ENCODE peak calls at places on chromosomes 5 and 9, in five cellular contexts. One of them, this sample, is unnamed.

GRCh38 chr5:127320032-127320945 is 29.7 kb downstream of the MEGF10 start:
- DNase-seq in GM12865: peak
- DNase-seq in pons: peak
- DNase-seq in HTR-8/SVneo: no peak
- DNase-seq in GM13977: no peak
- DNase-seq in this sample: peak

GRCh38 chr5:6729400-6730310 is 16.4 kb downstream of the TENT4A start:
- DNase-seq in GM12865: no peak
- DNase-seq in pons: no peak
- DNase-seq in HTR-8/SVneo: no peak
- DNase-seq in GM13977: no peak
- DNase-seq in this sample: no peak

GRCh38 chr5:1681955-1682354 is 117.7 kb downstream of the MRPL36 start:
- DNase-seq in GM12865: no peak
- DNase-seq in pons: no peak
- DNase-seq in HTR-8/SVneo: no peak
- DNase-seq in GM13977: no peak
- DNase-seq in this sample: no peak

GRCh38 chr9:83669067-83669466 is 38.7 kb downstream of the UBQLN1 start:
- DNase-seq in GM12865: no peak
- DNase-seq in pons: no peak
- DNase-seq in HTR-8/SVneo: no peak
- DNase-seq in GM13977: no peak
- DNase-seq in this sample: no peak

GRCh38 chr5:72194846-72195245 is 87.6 kb downstream of the MAP1B start:
- DNase-seq in GM12865: peak
- DNase-seq in pons: no peak
- DNase-seq in HTR-8/SVneo: no peak
- DNase-seq in GM13977: peak
- DNase-seq in this sample: peak

GRCh38 chr5:15797116-15797515 is 297.1 kb downstream of the FBXL7 start:
- DNase-seq in GM12865: no peak
- DNase-seq in pons: no peak
- DNase-seq in HTR-8/SVneo: no peak
- DNase-seq in GM13977: no peak
- DNase-seq in this sample: no peak

GRCh38 chr5:17105744-17106450 is 111.5 kb upstream of the BASP1 start:
- DNase-seq in GM12865: no peak
- DNase-seq in pons: peak
- DNase-seq in HTR-8/SVneo: no peak
- DNase-seq in GM13977: no peak
- DNase-seq in this sample: no peak

GRCh38 chr5:9347032-9347431 is 198.8 kb downstream of the SEMA5A start:
- DNase-seq in GM12865: no peak
- DNase-seq in pons: no peak
- DNase-seq in HTR-8/SVneo: no peak
- DNase-seq in GM13977: no peak
- DNase-seq in this sample: no peak

GRCh38 chr5:118968406-118968911 is 19.9 kb downstream of the DTWD2 start:
- DNase-seq in GM12865: no peak
- DNase-seq in pons: no peak
- DNase-seq in HTR-8/SVneo: no peak
- DNase-seq in GM13977: no peak
- DNase-seq in this sample: no peak

GRCh38 chr9:77807295-77807694 is 159.2 kb upstream of the GNA14 start:
- DNase-seq in GM12865: no peak
- DNase-seq in pons: no peak
- DNase-seq in HTR-8/SVneo: peak
- DNase-seq in GM13977: no peak
- DNase-seq in this sample: no peak

GRCh38 chr9:129936222-129936621 is 101.0 kb downstream of the USP20 start:
- DNase-seq in GM12865: no peak
- DNase-seq in pons: peak
- DNase-seq in HTR-8/SVneo: no peak
- DNase-seq in GM13977: no peak
- DNase-seq in this sample: no peak

This sample was measured in GM06990.